ENCODE peak calls at places on chromosomes 11 and 22, in five cellular contexts. M is GM12865; D is renal cortical epithelial cell; Y is CD8-positive, alpha-beta T cell; A is HCT116. G is an unnamed sample.

GRCh38 chr22:38569181-38569971 is 607 bp downstream of the DMC1 start:
- DNase-seq in M (peak; percentile 26), D (no peak), Y (no peak), A (no peak), G (no peak)

GRCh38 chr11:3121416-3121815 is 43.7 kb downstream of the OSBPL5 start:
- DNase-seq in M (no peak), D (no peak), Y (peak; percentile 3), A (no peak), G (peak; percentile 6)

GRCh38 chr22:26642465-26643367 is 14.7 kb upstream of the MIAT start:
- DNase-seq in M (peak; percentile 65), D (no peak), Y (peak; percentile 82), A (no peak), G (peak; percentile 50)

GRCh38 chr22:24007253-24008021 is 2.2 kb upstream of the GSTT4 start:
- DNase-seq in M (no peak), D (no peak), Y (no peak), A (no peak), G (no peak)

GRCh38 chr11:134701564-134702165 is 289.6 kb upstream of the B3GAT1 start:
- DNase-seq in M (no peak), D (no peak), Y (no peak), A (no peak), G (no peak)

GRCh38 chr11:958101-958500 is 32.4 kb downstream of the AP2A2 start:
- DNase-seq in M (no peak), D (no peak), Y (no peak), A (no peak), G (peak; percentile 25)

GRCh38 chr11:107732327-107733051 is 20.6 kb upstream of the SLN start:
- DNase-seq in M (peak; percentile 45), D (no peak), Y (no peak), A (no peak), G (no peak)

GRCh38 chr11:9840460-9841004 is 176.7 kb downstream of the SWAP70 start:
- DNase-seq in M (no peak), D (no peak), Y (no peak), A (no peak), G (no peak)

GRCh38 chr11:33248416-33248957 is 8.7 kb upstream of the HIPK3 start:
- DNase-seq in M (no peak), D (peak; percentile 94), Y (no peak), A (no peak), G (no peak)

GRCh38 chr11:117187799-117188481 is 9.4 kb downstream of the SIDT2 start:
- DNase-seq in M (no peak), D (no peak), Y (no peak), A (no peak), G (no peak)

G was measured in B cell.